ENCODE peak calls at places on chromosomes 6 and 20, in nine cellular contexts. X is cardiac muscle cell; S is pancreas; H is cardiac fibroblast; W is adrenal gland; O is psoas muscle; B is colonic mucosa; U is CD8-positive, alpha-beta T cell; V is astrocyte. E is an unnamed sample.
A peak's percentile ranks its signal among the peaks of the same experiment; 100 is the strongest.

GRCh38 chr6:118263929-118264486 is 284.1 kb upstream of the PLN start:
- DNase-seq in X (peak; percentile 58), S (no peak), H (peak; percentile 25), W (peak; percentile 33), O (no peak), B (no peak), U (no peak), V (peak; percentile 8), E (no peak)

GRCh38 chr6:105804436-105804835 is 281.7 kb upstream of the PRDM1 start:
- DNase-seq in X (no peak), S (no peak), H (peak; percentile 83), W (no peak), O (no peak), B (no peak), U (no peak), V (peak; percentile 85), E (peak; percentile 39)

GRCh38 chr6:109947001-109947400 is 31.1 kb upstream of the GPR6 start:
- DNase-seq in X (no peak), S (no peak), H (no peak), W (no peak), O (no peak), B (no peak), U (no peak), V (no peak), E (no peak)

GRCh38 chr6:90860822-90861601 is 274.1 kb upstream of the MAP3K7 start:
- DNase-seq in X (peak; percentile 21), S (no peak), H (peak; percentile 7), W (no peak), O (no peak), B (no peak), U (no peak), V (no peak), E (no peak)

GRCh38 chr20:32470025-32470861 is 112.1 kb downstream of the ASXL1 start:
- DNase-seq in X (peak; percentile 38), S (peak; percentile 59), H (peak; percentile 62), W (peak; percentile 73), O (peak; percentile 69), B (peak; percentile 52), U (no peak), V (peak; percentile 83), E (peak; percentile 63)

GRCh38 chr6:135141728-135142127 is 39.4 kb upstream of the MYB start:
- DNase-seq in X (no peak), S (no peak), H (no peak), W (no peak), O (no peak), B (no peak), U (no peak), V (no peak), E (no peak)

GRCh38 chr6:17519120-17519519 is 81.0 kb upstream of the FAM8A1 start:
- DNase-seq in X (no peak), S (no peak), H (peak; percentile 16), W (no peak), O (no peak), B (no peak), U (no peak), V (peak; percentile 15), E (no peak)

GRCh38 chr20:45835230-45836224 is 1.9 kb downstream of the SNX21 start:
- DNase-seq in X (no peak), S (no peak), H (peak; percentile 80), W (peak; percentile 66), O (peak; percentile 79), B (no peak), U (no peak), V (peak; percentile 53), E (no peak)

GRCh38 chr6:106181664-106182418 is 95.7 kb downstream of the PRDM1 start:
- DNase-seq in X (no peak), S (no peak), H (peak; percentile 87), W (no peak), O (no peak), B (no peak), U (no peak), V (peak; percentile 87), E (no peak)

GRCh38 chr6:49030621-49031020 is 432.4 kb downstream of the MMUT start:
- DNase-seq in X (no peak), S (no peak), H (peak; percentile 3), W (no peak), O (no peak), B (no peak), U (no peak), V (peak; percentile 71), E (peak; percentile 79)

GRCh38 chr6:142485256-142485655 is 183.4 kb downstream of the ADGRG6 start:
- DNase-seq in X (no peak), S (no peak), H (peak; percentile 36), W (no peak), O (no peak), B (no peak), U (no peak), V (peak; percentile 35), E (no peak)

GRCh38 chr6:118652051-118652699 is 784 bp upstream of the CEP85L start:
- DNase-seq in X (no peak), S (no peak), H (no peak), W (no peak), O (no peak), B (no peak), U (no peak), V (no peak), E (no peak)

GRCh38 chr20:31974975-31975481 is 7.1 kb downstream of the XKR7 start:
- DNase-seq in X (no peak), S (no peak), H (no peak), W (no peak), O (no peak), B (no peak), U (no peak), V (no peak), E (no peak)

GRCh38 chr6:13762648-13763441 is 51.2 kb upstream of the RANBP9 start:
- DNase-seq in X (no peak), S (no peak), H (peak; percentile 80), W (no peak), O (no peak), B (peak; percentile 31), U (no peak), V (peak; percentile 94), E (peak; percentile 30)

GRCh38 chr6:136014454-136015421 is 163.2 kb downstream of the PDE7B start:
- DNase-seq in X (no peak), S (no peak), H (peak; percentile 100), W (no peak), O (no peak), B (no peak), U (no peak), V (peak; percentile 100), E (peak; percentile 96)

GRCh38 chr6:129621252-129621651 is 88.7 kb downstream of the ARHGAP18 start:
- DNase-seq in X (no peak), S (no peak), H (peak; percentile 34), W (no peak), O (no peak), B (no peak), U (no peak), V (no peak), E (no peak)
- TF ChIP-seq CTCF in X (peak; percentile 37), S (no peak), H (peak; percentile 47), W (no peak), O (peak; percentile 69), B (peak; percentile 33), U (no peak), V (peak; percentile 14), E (peak; percentile 40)

DNA sequence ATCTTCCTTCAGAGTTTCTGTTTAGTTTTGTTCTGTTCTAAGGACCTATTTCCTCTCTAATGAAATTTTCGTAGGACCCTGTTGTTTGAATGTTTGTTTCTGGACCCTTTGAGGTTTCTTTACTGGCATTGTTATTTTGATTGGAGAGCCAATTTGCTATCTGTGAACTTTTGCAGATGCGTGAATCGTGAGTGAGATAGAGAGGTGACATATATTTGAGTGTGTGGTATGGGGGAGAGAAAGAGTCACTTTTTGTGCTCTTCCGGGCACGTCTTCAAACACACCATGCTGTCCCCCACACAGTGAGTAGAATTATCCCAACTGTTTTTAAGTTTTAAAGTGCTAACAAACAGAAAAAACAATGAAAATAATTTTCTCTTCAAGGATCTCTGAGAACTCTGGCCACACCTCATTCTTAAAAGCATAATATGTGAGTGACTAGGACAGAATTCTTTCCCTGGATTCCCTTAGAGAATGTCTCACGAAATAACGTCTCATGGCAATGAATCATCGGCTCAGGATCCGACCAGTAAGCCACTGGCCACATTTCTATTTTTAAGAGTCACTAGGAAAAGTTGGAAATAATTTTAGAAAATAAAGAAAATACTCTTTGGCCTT is 235.6 kb upstream of the ZNF217 start:
- DNase-seq in X (no peak), S (no peak), H (peak; percentile 99), W (no peak), O (no peak), B (no peak), U (no peak), V (peak; percentile 96), E (peak; percentile 96)
- H3K4me3 ChIP-seq in X (no peak overlapping the region), S (no peak overlapping the region), H (no peak overlapping the region), W (peak overlapping the region; percentile 30), O (peak overlapping the region; percentile 46), B (no peak overlapping the region), U (peak overlapping the region; percentile 33), V (peak overlapping the region; percentile 53), E (peak overlapping the region; percentile 27)

DNA sequence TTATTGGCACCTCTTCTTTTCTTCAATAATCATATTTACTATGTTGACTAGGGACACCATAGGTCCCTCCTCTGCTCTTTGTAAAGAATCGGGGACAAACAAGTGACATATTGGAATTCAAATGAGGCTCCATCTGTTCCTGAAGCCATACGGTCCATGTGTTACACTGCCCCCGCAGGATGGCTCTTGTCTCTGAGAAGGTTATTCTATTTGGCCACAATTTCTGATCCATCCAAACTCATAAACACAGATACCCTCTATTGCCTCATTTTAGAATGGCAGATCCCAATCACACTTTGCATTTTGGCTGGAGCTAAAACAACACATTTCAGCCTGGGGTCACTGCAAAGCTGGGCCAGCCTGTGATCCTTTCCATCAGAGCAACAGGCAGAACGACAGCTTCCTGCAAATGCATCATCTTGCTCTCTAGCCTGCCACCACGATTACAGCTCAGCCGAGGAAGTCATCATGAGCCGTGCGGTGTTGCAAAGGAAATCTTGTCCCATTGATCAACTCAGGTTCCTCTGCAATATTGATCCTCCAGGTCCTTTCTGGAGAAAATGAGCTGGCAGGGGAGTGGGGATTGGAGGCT is 73.2 kb downstream of the AGPAT4 start:
- DNase-seq in X (no peak), S (no peak), H (no peak), W (no peak), O (no peak), B (no peak), U (no peak), V (no peak), E (no peak)
- TF ChIP-seq CTCF in X (peak; percentile 6), S (no peak), H (no peak), W (no peak), O (no peak), B (no peak), U (no peak), V (peak; percentile 10), E (peak; percentile 43)

GRCh38 chr20:62480318-62480717 is 4.5 kb upstream of the GATA5 start:
- DNase-seq in X (no peak), S (no peak), H (no peak), W (no peak), O (no peak), B (no peak), U (no peak), V (no peak), E (no peak)

GRCh38 chr20:62482136-62482833 is 6.5 kb upstream of the GATA5 start:
- DNase-seq in X (no peak), S (no peak), H (no peak), W (no peak), O (no peak), B (no peak), U (no peak), V (no peak), E (no peak)

GRCh38 chr20:62482970-62483369 is 7.2 kb upstream of the GATA5 start:
- DNase-seq in X (no peak), S (no peak), H (no peak), W (no peak), O (no peak), B (no peak), U (no peak), V (no peak), E (no peak)

GRCh38 chr20:62483613-62484468 is 8.0 kb upstream of the GATA5 start:
- DNase-seq in X (no peak), S (no peak), H (no peak), W (no peak), O (no peak), B (no peak), U (no peak), V (no peak), E (no peak)

GRCh38 chr20:62481441-62482135 is 5.8 kb upstream of the GATA5 start:
- DNase-seq in X (no peak), S (no peak), H (no peak), W (no peak), O (no peak), B (no peak), U (no peak), V (no peak), E (no peak)
- H3K4me3 ChIP-seq in X (no peak overlapping the region), S (no peak overlapping the region), H (no peak overlapping the region), W (no peak overlapping the region), O (no peak overlapping the region), B (no peak overlapping the region), U (no peak overlapping the region), V (no peak overlapping the region), E (no peak overlapping the region)